ENCODE peak calls at places on chromosomes 13 and 19, in ten cellular contexts. R is suprapubic skin; U is fibroblast of lung; J is CD4-positive, alpha-beta memory T cell; N is IMR-90; F is heart right ventricle; A is tibial artery; D is Peyer's patch; T is pancreas; O is CD8-positive, alpha-beta T cell. S is an unnamed sample.

GRCh38 chr13:73465629-73465974 is 406.8 kb downstream of the KLF5 start:
- DNase-seq in T (no peak), A (no peak), J (no peak), F (no peak), O (no peak), D (no peak), U (peak; percentile 27), R (no peak), N (peak; percentile 42), S (no peak)

GRCh38 chr13:102869948-102870676 is 24.3 kb downstream of the ERCC5 start:
- DNase-seq in N (no peak), A (no peak), T (no peak), O (no peak), R (no peak), U (no peak), D (no peak), J (no peak), F (no peak), S (no peak)

GRCh38 chr19:47093254-47093653 is 20.3 kb downstream of the ZC3H4 start:
- DNase-seq in N (no peak), A (no peak), U (no peak), F (no peak), T (no peak), R (no peak), D (peak; percentile 40), O (no peak), J (no peak), S (no peak)

GRCh38 chr19:8302357-8302691 is 5.8 kb downstream of the CD320 start:
- DNase-seq in J (no peak), O (no peak), U (no peak), F (peak; percentile 76), R (peak; percentile 79), N (no peak), D (peak; percentile 15), A (peak; percentile 66), T (peak; percentile 52), S (no peak)

GRCh38 chr13:26037302-26037701 is 14.5 kb downstream of the SHISA2 start:
- DNase-seq in U (no peak), O (no peak), D (no peak), F (no peak), A (no peak), T (no peak), J (no peak), N (no peak), R (no peak), S (no peak)

GRCh38 chr13:84896128-84896527 is 903.1 kb downstream of the SLITRK6 start:
- DNase-seq in D (no peak), N (peak; percentile 61), J (peak; percentile 4), U (peak; percentile 80), T (no peak), F (no peak), R (no peak), A (no peak), O (no peak), S (no peak)

GRCh38 chr19:44990966-44991365 is 10.3 kb upstream of the RELB start:
- DNase-seq in R (no peak), T (no peak), D (no peak), J (no peak), O (no peak), A (no peak), F (no peak), N (no peak), U (no peak), S (no peak)

GRCh38 chr13:26015276-26015934 is 36.4 kb downstream of the SHISA2 start:
- DNase-seq in A (no peak), D (no peak), U (no peak), J (no peak), R (no peak), O (no peak), F (no peak), T (no peak), N (no peak), S (no peak)

GRCh38 chr19:14413765-14414171 is 5.4 kb downstream of the DDX39A start:
- DNase-seq in A (no peak), D (no peak), N (peak; percentile 50), R (no peak), F (no peak), T (no peak), J (no peak), O (no peak), U (peak; percentile 53), S (no peak)

GRCh38 chr19:14410775-14411134 is 8.4 kb downstream of the DDX39A start:
- DNase-seq in A (no peak), O (no peak), U (no peak), T (no peak), N (no peak), F (no peak), D (no peak), J (no peak), R (no peak), S (no peak)

GRCh38 chr19:14411161-14411560 is 8.0 kb downstream of the DDX39A start:
- DNase-seq in J (no peak), T (no peak), A (no peak), F (no peak), O (no peak), U (no peak), D (no peak), N (no peak), R (no peak), S (no peak)

GRCh38 chr19:14413355-14413754 is 5.8 kb downstream of the DDX39A start:
- DNase-seq in O (no peak), D (no peak), F (no peak), R (no peak), A (no peak), N (no peak), T (no peak), U (no peak), J (no peak), S (no peak)

DNA sequence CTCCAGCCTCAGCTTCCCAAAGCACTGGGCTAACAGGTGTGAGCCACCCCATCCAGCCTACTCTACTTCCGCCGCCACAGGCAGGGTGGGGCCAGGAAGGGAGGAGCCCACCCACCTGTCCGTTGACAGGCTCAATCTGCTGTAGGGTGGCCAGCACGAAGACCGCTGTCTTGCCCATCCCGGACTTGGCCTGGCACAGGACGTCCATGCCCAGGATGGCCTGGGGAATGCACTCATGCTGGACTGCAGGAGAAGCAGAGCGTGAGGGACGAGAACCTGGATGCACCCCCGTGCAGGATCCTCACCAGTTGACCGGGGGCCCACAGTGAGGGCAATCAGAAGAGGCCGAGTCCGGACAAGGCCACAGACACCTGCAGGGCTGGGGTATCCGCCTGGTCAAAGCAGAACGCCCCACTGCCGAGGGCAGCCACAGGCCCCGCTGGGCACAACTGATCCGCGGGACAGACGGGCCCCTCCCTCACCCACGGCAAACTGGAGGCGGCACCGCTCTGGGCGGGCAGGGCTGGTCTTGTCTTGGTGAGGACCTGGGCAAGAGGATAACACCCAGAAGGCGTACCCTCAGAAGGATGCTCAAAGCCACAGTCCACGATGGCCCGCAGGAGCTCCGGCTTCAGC is 6.6 kb downstream of the DDX39A start:
- DNase-seq in U (no peak), J (no peak), D (no peak), T (no peak), A (no peak), F (no peak), R (no peak), N (no peak), O (no peak), S (no peak)
- H3K4me1 ChIP-seq in U (peaks cover 11% of the 10 kb centered on the region), J (peaks cover 87% of the 10 kb centered on the region), D (peaks cover 22% of the 10 kb centered on the region), T (no peaks in the 10 kb centered on the region), A (peaks cover 30% of the 10 kb centered on the region), F (peaks cover 33% of the 10 kb centered on the region), R (peaks cover 39% of the 10 kb centered on the region), N (peaks cover 11% of the 10 kb centered on the region), O (peaks cover 78% of the 10 kb centered on the region), S (peaks cover 61% of the 10 kb centered on the region)

DNA sequence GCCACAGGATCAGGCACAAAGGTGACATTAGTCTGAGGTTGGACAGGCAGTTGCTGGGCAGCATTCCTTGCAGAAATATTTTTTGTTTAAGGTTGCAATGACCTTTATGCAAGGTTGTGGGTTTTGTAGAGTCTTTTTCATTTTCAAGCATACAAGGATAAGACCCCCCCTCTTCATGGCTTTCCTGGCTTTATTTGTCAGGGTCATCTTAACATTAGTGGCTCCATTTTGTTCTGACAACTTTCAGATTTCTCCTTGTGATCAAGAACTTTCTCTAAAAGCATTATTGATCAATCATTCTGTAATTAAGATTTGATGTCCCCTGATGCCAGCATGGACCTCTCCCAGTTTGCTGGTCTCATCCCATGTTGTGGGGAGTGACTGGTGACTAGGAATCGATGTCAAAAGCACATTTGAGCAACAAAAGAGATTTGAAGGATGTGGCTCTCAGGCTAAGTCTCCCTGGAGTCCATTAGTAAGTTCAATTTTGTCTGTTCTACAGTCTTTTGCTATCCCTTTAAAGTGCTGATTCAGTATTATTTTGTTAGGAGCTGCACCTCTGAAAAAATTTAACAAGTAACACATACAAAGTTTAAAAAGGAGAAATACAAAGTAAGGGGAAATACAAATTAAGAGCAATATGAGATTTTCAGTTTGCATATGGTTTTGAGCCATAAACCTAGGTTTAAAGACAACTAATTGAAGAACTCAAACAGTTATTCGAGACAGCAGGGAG is 5.3 kb downstream of the CARD8 start:
- DNase-seq in D (no peak), T (no peak), U (no peak), R (no peak), O (no peak), F (no peak), N (no peak), A (no peak), J (no peak), S (no peak)
- H3K27ac ChIP-seq in D (peak overlapping the region; percentile 49), T (peak overlapping the region; percentile 51), U (no peak overlapping the region), R (no peak overlapping the region), O (peak overlapping the region; percentile 89), F (peak overlapping the region; percentile 53), N (no peak overlapping the region), A (no peak overlapping the region), J (peak overlapping the region; percentile 93), S (peak overlapping the region; percentile 79)

DNA sequence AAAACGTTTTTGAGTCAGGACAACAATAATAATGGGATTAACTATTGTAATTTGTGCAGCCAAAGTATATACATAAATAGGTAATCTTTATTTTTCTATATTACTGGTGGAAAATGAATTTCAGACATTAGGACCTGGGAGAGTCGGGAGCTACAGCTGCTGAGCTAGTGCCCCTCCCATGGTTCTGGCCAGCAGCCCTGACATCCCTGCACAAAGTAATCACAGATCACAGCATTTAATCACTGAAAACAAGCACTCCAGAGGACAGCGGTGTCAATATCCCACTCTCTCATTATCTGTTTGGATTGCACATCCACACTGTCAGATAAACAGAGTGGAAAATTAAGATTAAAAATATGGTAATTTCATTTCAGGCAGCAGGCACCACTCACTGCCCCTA is 254.0 kb upstream of the SOX21 start:
- DNase-seq in N (no peak), A (no peak), R (no peak), O (no peak), F (no peak), U (no peak), T (no peak), J (no peak), D (no peak), S (no peak)
- H3K27me3 ChIP-seq in N (peaks cover 48% of the 10 kb centered on the region), A (no peaks in the 10 kb centered on the region), R (peaks cover 63% of the 10 kb centered on the region), O (peaks cover 3% of the 10 kb centered on the region), F (peaks cover 95% of the 10 kb centered on the region), U (peaks cover 28% of the 10 kb centered on the region), T (peaks cover 10% of the 10 kb centered on the region), J (peaks cover 22% of the 10 kb centered on the region), D (no peaks in the 10 kb centered on the region), S (peaks cover 13% of the 10 kb centered on the region)

DNA sequence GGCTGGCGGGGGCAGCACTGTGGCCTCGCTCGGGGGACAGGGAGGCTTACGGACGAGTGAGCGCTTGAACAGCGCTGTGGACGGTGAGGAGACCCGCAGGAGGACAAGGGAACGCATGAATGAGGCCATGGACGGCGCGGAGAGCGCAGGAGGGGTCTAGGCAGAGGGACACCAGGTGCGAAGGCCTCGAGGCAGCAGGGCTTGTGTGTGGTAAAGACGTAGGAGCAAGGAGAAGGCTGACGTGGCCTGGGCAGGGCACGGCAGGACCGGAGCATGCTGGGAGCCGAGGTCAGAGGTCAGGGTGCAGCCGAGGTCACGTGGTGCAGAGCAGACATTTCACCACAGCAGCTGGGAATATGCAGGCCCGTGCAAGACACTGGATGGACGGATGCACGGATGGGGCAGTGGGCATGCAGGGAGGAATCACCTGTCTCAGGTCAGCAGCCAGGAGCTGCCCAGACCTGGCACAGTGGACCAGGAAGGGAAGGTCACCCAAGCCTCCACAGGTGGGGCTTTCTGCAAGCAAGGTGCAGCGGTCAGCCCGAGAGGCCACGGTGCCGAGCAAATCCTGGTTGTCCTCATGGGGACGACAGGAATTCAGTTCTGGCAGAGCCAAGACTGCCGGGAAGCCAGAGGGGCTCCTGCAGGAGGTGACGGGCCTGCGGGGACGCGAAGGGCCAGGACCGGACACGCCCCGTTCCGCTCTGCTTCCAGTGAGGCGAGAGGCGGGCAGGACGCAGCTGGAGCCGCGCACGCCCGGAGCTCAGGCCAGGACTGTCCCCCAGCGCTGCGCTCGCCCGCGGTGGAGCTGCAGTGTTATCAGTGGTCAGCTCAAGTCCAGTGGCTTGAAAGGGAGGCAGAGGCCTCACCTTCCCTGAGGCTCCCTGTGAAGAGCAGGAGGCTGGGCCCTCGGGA is 72.2 kb downstream of the RASA3 start:
- DNase-seq in R (no peak), O (no peak), N (no peak), J (no peak), T (no peak), D (no peak), A (no peak), F (peak; percentile 62), U (no peak), S (no peak)
- H3K4me1 ChIP-seq in R (peaks cover 51% of the 10 kb centered on the region), O (peaks cover 65% of the 10 kb centered on the region), N (peaks cover 20% of the 10 kb centered on the region), J (peaks cover 40% of the 10 kb centered on the region), T (peaks cover 6% of the 10 kb centered on the region), D (peaks cover 12% of the 10 kb centered on the region), A (peaks cover 31% of the 10 kb centered on the region), F (peaks cover 25% of the 10 kb centered on the region), U (peaks cover 29% of the 10 kb centered on the region), S (peaks cover 20% of the 10 kb centered on the region)

S was measured in effector memory CD4-positive, alpha-beta T cell.